ENCODE peak calls at places on chromosomes 6 and 20, in nine cellular contexts. Z is ovary; L is fibroblast of mammary gland; K is sigmoid colon; R is heart left ventricle; M is cardiac muscle cell; N is CD8-positive, alpha-beta T cell; A is naive thymus-derived CD4-positive, alpha-beta T cell; V is psoas muscle. F is an unnamed sample.

GRCh38 chr6:157867155-157867559 is 44.1 kb downstream of the SNX9 start:
- DNase-seq in N (no peak), V (no peak), R (no peak), A (peak), L (peak), K (no peak), Z (no peak), M (peak), F (no peak)

GRCh38 chr20:19975901-19976300 is 41.3 kb upstream of the NAA20 start:
- DNase-seq in V (no peak), N (no peak), K (no peak), L (peak), A (no peak), M (peak), R (no peak), Z (no peak), F (no peak)

GRCh38 chr20:13756551-13756950 is 28.2 kb downstream of the ESF1 start:
- DNase-seq in L (no peak), A (no peak), R (no peak), Z (no peak), M (no peak), K (no peak), N (no peak), V (no peak), F (no peak)

GRCh38 chr20:43388267-43389081 is 69.2 kb upstream of the SRSF6 start:
- DNase-seq in M (peak), Z (peak), V (peak), N (no peak), L (peak), K (peak), R (peak), A (no peak), F (no peak)

GRCh38 chr6:106939208-106939607 is 35.3 kb downstream of the CD24 start:
- DNase-seq in R (no peak), Z (no peak), M (no peak), V (no peak), A (no peak), K (no peak), L (no peak), N (no peak), F (no peak)

GRCh38 chr6:133245033-133245903 is 4.1 kb downstream of the EYA4 start:
- DNase-seq in R (no peak), N (no peak), K (no peak), L (no peak), Z (no peak), A (no peak), M (no peak), V (no peak), F (no peak)

GRCh38 chr20:33658929-33659328 is 3.2 kb upstream of the C20orf144 start:
- DNase-seq in K (no peak), L (no peak), R (no peak), M (no peak), A (no peak), V (no peak), Z (peak), N (no peak), F (no peak)

GRCh38 chr6:50714487-50715379 is 1.4 kb downstream of the TFAP2D start:
- DNase-seq in M (no peak), L (no peak), V (no peak), Z (no peak), A (no peak), N (no peak), K (no peak), R (no peak), F (no peak)

GRCh38 chr6:82507112-82507511 is 143.5 kb downstream of the TPBG start:
- DNase-seq in N (no peak), M (no peak), R (no peak), V (no peak), K (no peak), A (no peak), Z (no peak), L (peak), F (no peak)

GRCh38 chr20:62292115-62292514 is 10.7 kb upstream of the ADRM1 start:
- DNase-seq in M (no peak), L (no peak), R (no peak), N (no peak), A (no peak), K (no peak), Z (no peak), V (no peak), F (no peak)

GRCh38 chr6:35170891-35171290 is 29.8 kb upstream of the TCP11 start:
- DNase-seq in Z (no peak), A (no peak), V (no peak), R (no peak), L (no peak), N (no peak), M (no peak), K (no peak), F (no peak)

GRCh38 chr6:137589067-137589848 is 95.1 kb upstream of the OLIG3 start:
- DNase-seq in N (peak), L (peak), V (no peak), Z (no peak), A (peak), R (no peak), K (no peak), M (peak), F (peak)

GRCh38 chr6:42084889-42085288 is 34.6 kb downstream of the TAF8 start:
- DNase-seq in V (no peak), L (no peak), Z (no peak), M (no peak), A (no peak), N (no peak), K (no peak), R (no peak), F (no peak)

GRCh38 chr6:124234806-124235205 is 431.1 kb downstream of the NKAIN2 start:
- DNase-seq in K (no peak), N (no peak), R (no peak), Z (no peak), M (no peak), A (no peak), L (no peak), V (no peak), F (no peak)

GRCh38 chr6:125201961-125202729 is 48.6 kb downstream of the TPD52L1 start:
- DNase-seq in N (no peak), Z (peak), M (peak), A (no peak), R (no peak), L (peak), K (peak), V (peak), F (peak)

GRCh38 chr6:25576920-25577319 is 75.1 kb upstream of the SCGN start:
- DNase-seq in M (peak), K (no peak), Z (no peak), L (no peak), N (no peak), V (no peak), R (no peak), A (no peak), F (no peak)

DNA sequence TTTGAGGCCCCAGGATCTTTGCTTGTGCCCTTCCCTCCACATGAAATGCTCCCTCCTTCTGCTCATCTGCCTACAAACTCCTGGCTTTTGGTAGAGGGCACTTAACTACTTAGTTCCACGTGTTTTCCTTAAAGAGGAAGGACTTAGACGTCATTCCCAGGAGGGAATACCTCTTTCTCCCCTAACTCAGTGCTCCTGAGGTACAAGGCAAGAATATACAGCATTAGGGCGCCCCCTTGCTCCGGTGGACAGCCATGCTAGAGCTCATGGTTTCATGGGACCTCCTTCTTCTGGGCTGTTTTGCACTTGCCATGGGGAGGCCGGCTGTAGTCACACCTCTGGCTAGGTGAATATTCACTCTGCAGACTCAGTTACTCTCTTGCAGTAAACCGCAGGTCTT is 93.8 kb upstream of the LY86 start:
- DNase-seq in M (no peak), Z (peak), L (peak), V (peak), A (no peak), R (peak), N (no peak), K (no peak), F (peak)
- H3K4me3 ChIP-seq in M (no peak), Z (no peak), L (no peak), V (no peak), A (no peak), R (no peak), N (no peak), K (no peak), F (no peak)

DNA sequence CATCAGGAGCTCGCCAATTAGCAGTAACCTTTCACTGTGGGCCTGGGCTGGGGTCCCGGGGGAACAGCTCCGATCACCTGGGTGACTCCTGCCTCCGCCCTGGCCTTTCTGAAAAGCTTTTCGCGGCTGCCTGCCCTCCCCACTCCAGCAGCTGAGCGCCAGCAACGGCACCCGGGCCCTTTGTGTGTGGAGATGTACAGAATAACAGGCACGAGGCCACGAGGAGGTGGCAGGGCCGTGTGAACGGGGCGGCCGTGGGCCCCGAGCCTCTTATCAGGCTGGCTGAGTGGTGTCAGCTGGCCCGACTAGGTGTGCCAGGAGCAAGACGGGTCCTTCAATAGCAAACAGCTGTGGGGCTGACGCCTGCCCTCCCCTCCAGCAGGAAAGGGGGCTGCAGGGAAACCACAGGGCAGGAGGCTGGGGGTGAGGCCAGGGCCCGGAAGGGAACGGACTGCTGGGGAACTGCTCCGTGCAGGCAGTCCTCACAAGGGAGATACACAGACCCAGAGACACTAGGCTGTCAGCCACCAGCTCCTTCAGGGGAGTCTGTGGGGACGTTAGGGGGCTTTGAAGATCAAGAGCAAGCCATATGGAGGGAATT is 56.7 kb downstream of the NOL4L start:
- DNase-seq in A (no peak), M (peak), R (peak), L (no peak), Z (no peak), K (no peak), N (no peak), V (no peak), F (no peak)
- H3K4me3 ChIP-seq in A (no peak), M (no peak), R (no peak), L (no peak), Z (no peak), K (no peak), N (peak), V (no peak), F (no peak)

DNA sequence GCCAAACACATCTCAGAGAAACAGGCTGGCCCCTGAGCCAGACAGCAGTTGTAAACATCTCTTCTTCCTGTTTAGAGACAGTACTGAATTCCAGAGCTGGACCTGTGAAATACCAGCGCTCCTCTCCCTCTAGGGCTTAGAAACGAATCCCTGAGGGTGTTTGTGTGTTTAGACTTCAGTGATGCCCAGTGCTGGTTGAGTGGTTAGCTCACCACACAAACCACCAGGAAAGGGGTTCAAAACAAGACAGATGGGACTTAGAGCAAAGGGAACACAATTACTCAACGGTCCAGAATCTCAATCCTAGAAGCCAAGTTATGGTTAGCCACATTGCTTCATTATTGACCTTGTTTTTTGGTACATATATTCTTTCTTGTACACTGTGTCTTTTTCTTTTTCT is 108.7 kb upstream of the TMEM170B start:
- DNase-seq in K (no peak), A (no peak), Z (no peak), L (peak), N (no peak), V (no peak), R (no peak), M (peak), F (no peak)
- H3K4me3 ChIP-seq in K (no peak), A (no peak), Z (no peak), L (no peak), N (no peak), V (no peak), R (no peak), M (no peak), F (no peak)

GRCh38 chr20:51427625-51428291 is 114.8 kb downstream of the NFATC2 start:
- DNase-seq in R (no peak), A (no peak), M (no peak), V (no peak), N (no peak), L (no peak), Z (no peak), K (no peak), F (no peak)
- H3K4me3 ChIP-seq in R (no peak), A (no peak), M (no peak), V (no peak), N (no peak), L (no peak), Z (no peak), K (no peak), F (no peak)

DNA sequence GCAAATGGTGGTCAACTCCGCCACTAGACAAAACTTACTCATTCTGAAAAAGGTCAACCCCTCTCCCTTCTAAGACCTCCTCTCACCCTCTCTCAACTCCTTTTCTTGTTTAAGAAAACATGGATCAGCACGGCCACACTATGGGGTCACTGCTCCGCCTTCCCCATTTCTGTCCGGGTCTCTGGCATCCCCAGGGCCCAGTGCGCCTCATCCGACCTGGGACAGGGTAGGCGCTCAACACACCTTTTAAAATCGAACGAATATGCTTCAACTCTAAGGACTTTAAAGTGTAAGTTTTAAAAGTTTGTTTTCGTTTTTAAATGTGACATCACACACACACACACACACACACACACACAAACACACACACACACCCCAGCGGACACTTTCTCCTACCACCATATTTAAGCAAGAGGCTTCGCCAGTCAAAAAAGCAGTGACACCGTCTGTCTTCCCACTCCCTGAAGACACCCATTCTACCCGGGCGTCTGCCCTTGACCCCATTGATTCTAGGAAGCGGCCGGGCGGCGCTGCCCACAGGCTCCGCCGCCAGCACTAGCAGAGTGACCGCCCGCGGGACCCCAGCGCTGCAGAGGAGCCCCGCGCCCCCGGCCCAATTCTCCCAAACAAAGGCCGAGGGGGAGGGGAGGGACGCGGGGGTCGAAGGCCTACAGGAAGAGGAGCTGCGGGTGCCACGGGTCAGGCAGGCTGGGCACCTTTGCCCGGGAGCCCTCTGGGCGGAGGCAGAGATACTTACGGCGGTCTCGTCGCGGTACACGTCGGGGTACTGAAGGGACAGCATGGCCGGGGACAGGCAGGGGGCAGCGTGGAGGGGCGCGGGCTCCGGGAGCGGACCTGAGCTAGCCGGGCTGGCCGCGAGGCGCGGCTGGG is 547 bp downstream of the PREP start:
- DNase-seq in K (peak), L (peak), R (peak), V (no peak), Z (no peak), N (no peak), M (peak), A (peak), F (peak)
- H3K4me3 ChIP-seq in K (peak), L (peak), R (peak), V (peak), Z (peak), N (peak), M (peak), A (peak), F (peak)

F was measured in HAP-1.